ENCODE peak calls at places on chromosomes 3 and 15, in seven cellular contexts. I is iPS-NIHi11; F is activated gamma-delta T cell treated with Interleukin-2 at 50 U/mL for 16 hours; K is HTR-8/SVneo; B is stimulated activated CD4-positive, alpha-beta T cell treated with anti-CD3 and anti-CD28 coated beads, Interleukin-15, amount 100 ng/mL, for 1 hour; M is NCI-H2081; Y is A549. E is an unnamed sample.

GRCh38 chr15:90620379-90621134 is 90.8 kb downstream of the CRTC3 start:
- DNase-seq in I (no peak), F (no peak), K (no peak), B (no peak), M (no peak), Y (no peak), E (no peak)

GRCh38 chr3:59321881-59322540 is 272.2 kb upstream of the CFAP20DC start:
- DNase-seq in I (no peak), F (no peak), K (no peak), B (no peak), M (no peak), Y (no peak), E (no peak)

GRCh38 chr3:195839260-195840010 is 27.7 kb upstream of the MUC4 start:
- DNase-seq in I (no peak), F (no peak), K (no peak), B (no peak), M (no peak), Y (no peak), E (no peak)

GRCh38 chr3:62527484-62527883 is 154.1 kb upstream of the FEZF2 start:
- DNase-seq in I (no peak), F (no peak), K (no peak), B (no peak), M (no peak), Y (no peak), E (no peak)

GRCh38 chr3:52705688-52706686 is at the start of the genes GLT8D1 and SPCS1:
- DNase-seq in I (peak; percentile 94), F (peak; percentile 80), K (peak; percentile 87), B (peak; percentile 78), M (peak; percentile 52), Y (peak; percentile 88), E (peak; percentile 89)

GRCh38 chr3:17384567-17385296 is 357.7 kb downstream of the TBC1D5 start:
- DNase-seq in I (no peak), F (no peak), K (no peak), B (no peak), M (no peak), Y (peak; percentile 14), E (no peak)

GRCh38 chr15:98077186-98077585 is 116.7 kb downstream of the ARRDC4 start:
- DNase-seq in I (no peak), F (no peak), K (no peak), B (no peak), M (no peak), Y (no peak), E (peak; percentile 46)

GRCh38 chr3:32303051-32303786 is 64.7 kb downstream of the CMTM8 start:
- DNase-seq in I (no peak), F (no peak), K (no peak), B (no peak), M (no peak), Y (no peak), E (no peak)

GRCh38 chr3:51361746-51362145 is 23.3 kb upstream of the MANF start:
- DNase-seq in I (no peak), F (no peak), K (no peak), B (no peak), M (no peak), Y (no peak), E (no peak)

GRCh38 chr3:42013652-42014442 is 51.9 kb upstream of the ULK4 start:
- DNase-seq in I (peak; percentile 69), F (peak; percentile 16), K (no peak), B (peak; percentile 11), M (no peak), Y (no peak), E (no peak)

GRCh38 chr3:9346141-9346540 is 16.7 kb upstream of the THUMPD3 start:
- DNase-seq in I (no peak), F (no peak), K (no peak), B (no peak), M (no peak), Y (no peak), E (no peak)

GRCh38 chr3:110069641-110070538 is 732.5 kb upstream of the DPPA4 start:
- DNase-seq in I (no peak), F (no peak), K (no peak), B (no peak), M (no peak), Y (peak; percentile 9), E (no peak)

GRCh38 chr3:45125550-45126026 is 20.6 kb downstream of the CDCP1 start:
- DNase-seq in I (no peak), F (no peak), K (no peak), B (no peak), M (no peak), Y (no peak), E (no peak)

GRCh38 chr15:79176151-79176550 is 85.6 kb upstream of the RASGRF1 start:
- DNase-seq in I (no peak), F (no peak), K (no peak), B (no peak), M (no peak), Y (no peak), E (no peak)

GRCh38 chr15:43249699-43250203 is 17.0 kb downstream of the TGM5 start:
- DNase-seq in I (no peak), F (no peak), K (peak; percentile 78), B (no peak), M (no peak), Y (no peak), E (no peak)

GRCh38 chr3:57691411-57692133 is 1.3 kb downstream of the DENND6A start:
- DNase-seq in I (no peak), F (no peak), K (no peak), B (no peak), M (no peak), Y (no peak), E (no peak)

GRCh38 chr3:158809642-158810041 is 7.8 kb downstream of the MFSD1 start:
- DNase-seq in I (no peak), F (no peak), K (no peak), B (no peak), M (no peak), Y (no peak), E (no peak)

GRCh38 chr3:67384790-67385397 is 269.5 kb downstream of the SUCLG2 start:
- DNase-seq in I (peak; percentile 71), F (peak; percentile 19), K (peak; percentile 50), B (peak; percentile 9), M (peak; percentile 8), Y (peak; percentile 57), E (no peak)

GRCh38 chr3:114454592-114455251 is 160.9 kb downstream of the TIGIT start:
- DNase-seq in I (no peak), F (no peak), K (no peak), B (no peak), M (peak; percentile 40), Y (no peak), E (no peak)

GRCh38 chr3:172070269-172070668 is 30.9 kb downstream of the FNDC3B start:
- DNase-seq in I (no peak), F (no peak), K (no peak), B (no peak), M (no peak), Y (no peak), E (no peak)

GRCh38 chr3:112074006-112074405 is 12.2 kb upstream of the C3orf52 start:
- DNase-seq in I (no peak), F (no peak), K (no peak), B (no peak), M (no peak), Y (no peak), E (peak; percentile 22)

GRCh38 chr15:63354771-63355650 is 26.6 kb downstream of the CA12 start:
- DNase-seq in I (no peak), F (no peak), K (no peak), B (no peak), M (no peak), Y (no peak), E (peak; percentile 35)

GRCh38 chr3:29281265-29282228 is 676 bp downstream of the RBMS3 start:
- DNase-seq in I (no peak), F (no peak), K (no peak), B (no peak), M (no peak), Y (peak; percentile 31), E (no peak)

E was measured in LoVo.